ENCODE peak calls at places on chromosome 15, in ten cellular contexts. X, T, C, E, Y, K, A, W, R and P are unnamed samples.

GRCh38 chr15:43420435-43420834 is 49.5 kb downstream of the TUBGCP4 start:
- DNase-seq in A (no peak), K (no peak), R (no peak), X (no peak), C (no peak), W (no peak), E (no peak), T (no peak), Y (no peak), P (no peak)

GRCh38 chr15:64151727-64152506 is at the start of gene SNX22:
- DNase-seq in Y (peak), X (no peak), T (no peak), W (peak), K (no peak), E (no peak), A (no peak), C (no peak), R (no peak), P (no peak)

GRCh38 chr15:27665002-27665401 is 434.1 kb downstream of the OCA2 start:
- DNase-seq in W (no peak), K (no peak), R (no peak), C (no peak), A (no peak), X (no peak), Y (no peak), E (no peak), T (no peak), P (no peak)

GRCh38 chr15:47340576-47340920 is 376.8 kb upstream of the SEMA6D start:
- DNase-seq in C (no peak), T (no peak), K (no peak), A (no peak), X (no peak), R (no peak), W (no peak), E (no peak), Y (no peak), P (no peak)

GRCh38 chr15:96316953-96317629 is 13.4 kb upstream of the NR2F2 start:
- DNase-seq in W (no peak), K (no peak), Y (no peak), X (no peak), C (no peak), E (no peak), R (no peak), T (no peak), A (no peak), P (no peak)

GRCh38 chr15:78004919-78005634 is 72.4 kb downstream of the TBC1D2B start:
- DNase-seq in W (no peak), X (peak), K (peak), C (peak), E (peak), Y (peak), R (no peak), A (peak), T (no peak), P (no peak)

GRCh38 chr15:80234883-80235282 is 17.1 kb downstream of the CTXND1 start:
- DNase-seq in K (no peak), E (peak), R (no peak), X (no peak), W (peak), Y (no peak), T (no peak), A (peak), C (no peak), P (no peak)

GRCh38 chr15:62719316-62719715 is 323.2 kb upstream of the TPM1 start:
- DNase-seq in X (no peak), K (no peak), R (no peak), A (no peak), C (no peak), W (no peak), T (no peak), Y (no peak), E (no peak), P (no peak)

GRCh38 chr15:55912982-55913381 is 80.4 kb downstream of the NEDD4 start:
- DNase-seq in W (no peak), E (no peak), X (no peak), C (no peak), T (no peak), A (peak), K (no peak), R (no peak), Y (no peak), P (no peak)

GRCh38 chr15:29944925-29945324 is 122.7 kb upstream of the TJP1 start:
- DNase-seq in A (no peak), R (no peak), Y (no peak), C (no peak), T (no peak), E (no peak), W (no peak), K (no peak), X (no peak), P (no peak)

GRCh38 chr15:69321041-69321554 is 22.4 kb downstream of the PAQR5 start:
- DNase-seq in Y (peak), C (no peak), K (no peak), A (no peak), R (no peak), E (no peak), W (no peak), T (peak), X (no peak), P (no peak)
- TF ChIP-seq CTCF in Y (no peak), C (no peak), K (no peak), A (no peak), R (no peak), E (no peak), W (no peak), T (no peak), X (no peak), P (no peak)

GRCh38 chr15:59997070-59997701 is 6.9 kb upstream of the FOXB1 start:
- DNase-seq in R (no peak), W (peak), X (no peak), E (no peak), Y (peak), A (no peak), T (no peak), C (no peak), K (no peak), P (no peak)
- TF ChIP-seq CTCF in R (no peak), W (no peak), X (no peak), E (no peak), Y (no peak), A (no peak), T (no peak), C (no peak), K (no peak), P (no peak)

DNA sequence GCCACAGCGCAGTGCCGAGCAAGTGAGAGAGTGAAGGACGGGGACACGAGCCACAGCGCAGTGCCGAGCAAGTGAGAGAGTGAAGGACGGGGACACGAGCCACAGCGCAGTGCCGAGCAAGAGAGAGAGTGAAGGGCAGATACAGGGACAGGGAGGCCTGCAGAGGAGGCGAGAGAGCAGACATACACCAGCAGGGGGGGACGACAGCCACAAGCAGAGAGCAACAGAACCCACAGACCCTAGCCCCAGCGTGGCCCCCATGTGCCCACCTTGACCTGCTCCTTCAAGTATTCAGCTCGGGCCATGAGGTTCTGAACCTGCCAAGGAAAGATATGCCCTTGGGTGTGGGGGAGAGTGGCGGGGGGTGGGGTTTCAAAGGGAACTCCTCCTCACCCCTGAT is 5.5 kb downstream of the ULK3 start:
- DNase-seq in W (no peak), R (no peak), T (no peak), A (no peak), E (no peak), C (no peak), X (no peak), K (no peak), Y (no peak), P (no peak)
- TF ChIP-seq CTCF in W (no peak), R (no peak), T (no peak), A (no peak), E (no peak), C (no peak), X (no peak), K (no peak), Y (no peak), P (no peak)

GRCh38 chr15:54305138-54305537 is 326.9 kb downstream of the UNC13C start:
- DNase-seq in W (no peak), C (no peak), E (no peak), T (no peak), X (no peak), A (no peak), R (no peak), K (no peak), Y (no peak), P (no peak)

GRCh38 chr15:54312528-54312927 is 334.3 kb downstream of the UNC13C start:
- DNase-seq in W (no peak), Y (no peak), A (no peak), R (no peak), X (no peak), T (no peak), E (no peak), K (no peak), C (no peak), P (no peak)

GRCh38 chr15:54307926-54308325 is 329.7 kb downstream of the UNC13C start:
- DNase-seq in E (no peak), R (no peak), K (no peak), A (no peak), T (no peak), C (no peak), X (no peak), Y (no peak), W (no peak), P (no peak)

GRCh38 chr15:54304321-54304720 is 326.1 kb downstream of the UNC13C start:
- DNase-seq in R (no peak), X (no peak), K (no peak), T (no peak), Y (no peak), W (no peak), A (no peak), E (no peak), C (no peak), P (no peak)

GRCh38 chr15:54307252-54307902 is 329.1 kb downstream of the UNC13C start:
- DNase-seq in Y (no peak), K (no peak), X (no peak), W (no peak), R (no peak), A (no peak), E (no peak), C (no peak), T (no peak), P (no peak)
- TF ChIP-seq CTCF in Y (no peak), K (no peak), X (no peak), W (no peak), R (no peak), A (no peak), E (no peak), C (no peak), T (no peak), P (no peak)

GRCh38 chr15:74799843-74800558 is 12.6 kb upstream of the LMAN1L start:
- DNase-seq in E (peak), W (peak), A (peak), R (peak), Y (peak), C (no peak), T (peak), X (peak), K (peak), P (peak)

GRCh38 chr15:74800559-74801094 is 12.0 kb upstream of the LMAN1L start:
- DNase-seq in W (no peak), C (no peak), X (no peak), R (no peak), K (no peak), Y (no peak), E (no peak), T (no peak), A (no peak), P (no peak)

GRCh38 chr15:74799255-74799842 is 13.3 kb upstream of the LMAN1L start:
- DNase-seq in T (no peak), R (no peak), E (no peak), Y (no peak), C (no peak), K (no peak), X (no peak), A (no peak), W (no peak), P (no peak)

GRCh38 chr15:74795961-74796625 is 14.2 kb downstream of the CSK start:
- DNase-seq in W (no peak), T (no peak), C (no peak), Y (no peak), E (no peak), R (no peak), X (no peak), K (no peak), A (peak), P (no peak)

DNA sequence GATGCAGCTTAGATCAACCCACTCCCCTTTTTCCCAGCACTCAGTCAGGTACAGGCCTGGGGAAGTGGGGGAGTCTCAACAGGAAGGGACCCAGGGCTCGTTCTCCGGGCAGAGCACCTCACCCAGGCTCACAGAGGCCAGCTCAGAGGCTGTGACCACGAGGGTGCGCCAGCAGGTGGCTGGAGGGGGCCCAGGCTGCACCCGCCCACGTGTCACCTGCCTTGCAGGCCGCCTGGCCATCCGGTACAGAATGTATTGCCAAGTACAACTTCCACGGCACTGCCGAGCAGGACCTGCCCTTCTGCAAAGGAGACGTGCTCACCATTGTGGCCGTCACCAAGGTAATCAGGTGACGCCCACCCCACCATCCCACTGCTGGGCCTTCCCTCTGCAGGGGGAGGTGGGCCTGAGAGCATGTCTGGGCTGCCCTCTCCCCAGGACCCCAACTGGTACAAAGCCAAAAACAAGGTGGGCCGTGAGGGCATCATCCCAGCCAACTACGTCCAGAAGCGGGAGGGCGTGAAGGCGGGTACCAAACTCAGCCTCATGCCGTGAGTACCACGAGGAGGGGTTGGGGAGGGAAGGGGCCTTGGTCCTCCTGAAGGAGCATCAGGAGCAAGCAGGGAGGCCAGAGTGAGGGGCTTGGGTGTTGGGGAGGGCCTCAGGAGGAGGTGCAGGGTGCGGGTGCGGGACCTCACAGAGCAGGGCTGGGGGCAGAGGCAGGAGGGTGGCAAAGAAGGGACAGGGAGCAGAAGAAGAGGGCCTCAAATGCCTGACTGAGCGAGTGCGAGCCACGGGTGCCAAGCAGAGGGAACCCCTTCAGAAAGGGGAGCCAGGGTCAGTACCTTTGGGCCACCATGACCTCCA is 14.0 kb upstream of the LMAN1L start:
- DNase-seq in W (no peak), E (no peak), T (no peak), A (no peak), R (peak), X (no peak), Y (no peak), K (no peak), C (peak), P (no peak)
- TF ChIP-seq CTCF in W (no peak), E (no peak), T (no peak), A (no peak), R (no peak), X (no peak), Y (no peak), K (peak), C (no peak), P (no peak)

GRCh38 chr15:75201609-75202250 is at the start of gene C15orf39:
- DNase-seq in X (peak), K (peak), R (peak), A (peak), C (peak), W (peak), E (peak), Y (peak), T (peak), P (no peak)

GRCh38 chr15:75203908-75204263 is 2.2 kb downstream of the C15orf39 start:
- DNase-seq in K (no peak), E (no peak), Y (no peak), C (no peak), W (no peak), A (no peak), T (no peak), R (no peak), X (no peak), P (no peak)

GRCh38 chr15:75203017-75203907 is 1.6 kb downstream of the C15orf39 start:
- DNase-seq in R (no peak), A (peak), K (peak), X (no peak), Y (peak), C (no peak), E (no peak), T (peak), W (no peak), P (no peak)

GRCh38 chr15:75200765-75201608 is 695 bp upstream of the C15orf39 start:
- DNase-seq in X (no peak), C (no peak), Y (no peak), W (peak), A (peak), E (peak), K (peak), R (no peak), T (peak), P (no peak)

DNA sequence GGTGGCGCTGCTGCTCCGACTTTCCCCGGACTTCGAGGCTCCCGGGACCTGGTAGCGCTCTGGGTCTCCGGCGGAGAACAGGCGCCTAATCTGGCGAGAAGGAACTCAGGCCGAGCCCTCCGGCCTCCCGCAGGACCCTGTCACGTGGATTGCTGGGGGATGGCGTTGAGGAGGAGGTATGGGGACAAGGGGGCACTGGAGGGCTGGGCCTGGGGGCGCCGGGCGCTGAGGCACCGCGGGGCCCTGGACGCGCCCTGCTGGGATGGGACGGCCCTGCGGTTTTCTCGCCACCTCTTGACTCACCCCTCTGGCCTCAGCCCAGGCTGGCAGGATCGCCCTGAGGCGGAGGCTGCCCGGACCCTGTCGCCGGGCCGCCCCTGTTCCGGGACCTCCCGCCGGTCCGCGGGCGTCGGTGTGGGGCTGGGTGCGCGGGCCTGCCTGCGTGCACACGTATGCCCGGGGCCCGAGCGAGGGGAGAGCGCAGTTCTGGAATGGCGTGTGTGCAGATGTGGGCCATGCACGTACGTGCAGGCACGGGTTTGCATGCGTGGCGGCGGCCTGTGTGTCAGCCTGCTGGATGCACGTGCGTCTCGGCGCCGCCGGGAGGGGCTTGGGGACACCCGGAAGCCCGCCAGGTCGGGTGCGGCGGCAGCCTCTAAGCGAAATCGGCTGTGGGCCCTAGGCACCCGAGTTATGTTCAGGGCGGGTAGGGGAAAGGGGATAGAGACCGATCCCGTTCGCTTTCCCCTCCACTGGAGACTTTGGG is 752 bp downstream of the C15orf39 start:
- DNase-seq in C (no peak), R (peak), X (peak), W (peak), Y (peak), T (no peak), A (peak), K (peak), E (peak), P (no peak)
- TF ChIP-seq CTCF in C (peak), R (no peak), X (no peak), W (no peak), Y (no peak), T (no peak), A (peak), K (no peak), E (no peak), P (no peak)